ENCODE peak calls at places on chromosomes 7 and 10, in ten cellular contexts. One of them, this sample, is unnamed.

GRCh38 chr7:155001756-155002410 is 1.0 kb downstream of the PAXIP1 start:
- DNase-seq in ovary: no peak
- DNase-seq in GM12878: no peak
- DNase-seq in T-helper 9 cell: no peak
- DNase-seq in activated T-helper 2 cell treated with anti-CD3 and anti-CD28 coated beads, Interferon-gamma antibody, Interleukin-2, Interleukin-4, amounts not matched to agents 10 μg/mL and 5 μg/mL and 100 μg/mL, durations not matched to agents 14 hours and 24 hours and 36 hours: no peak
- DNase-seq in neural crest cell: no peak
- DNase-seq in lower leg skin: no peak
- DNase-seq in iPS-NIHi11: no peak
- DNase-seq in adrenal gland: no peak
- DNase-seq in naive thymus-derived CD8-positive, alpha-beta T cell: no peak
- DNase-seq in this sample: no peak

GRCh38 chr7:90459888-90460287 is 9.6 kb upstream of the PTTG1IP2 start:
- DNase-seq in ovary: no peak
- DNase-seq in GM12878: no peak
- DNase-seq in T-helper 9 cell: no peak
- DNase-seq in activated T-helper 2 cell treated with anti-CD3 and anti-CD28 coated beads, Interferon-gamma antibody, Interleukin-2, Interleukin-4, amounts not matched to agents 10 μg/mL and 5 μg/mL and 100 μg/mL, durations not matched to agents 14 hours and 24 hours and 36 hours: no peak
- DNase-seq in neural crest cell: no peak
- DNase-seq in lower leg skin: no peak
- DNase-seq in iPS-NIHi11: peak; percentile 38
- DNase-seq in adrenal gland: no peak
- DNase-seq in naive thymus-derived CD8-positive, alpha-beta T cell: no peak
- DNase-seq in this sample: no peak

GRCh38 chr7:37920619-37921339 is at the start of gene EPDR1:
- DNase-seq in ovary: peak; percentile 75
- DNase-seq in GM12878: no peak
- DNase-seq in T-helper 9 cell: no peak
- DNase-seq in activated T-helper 2 cell treated with anti-CD3 and anti-CD28 coated beads, Interferon-gamma antibody, Interleukin-2, Interleukin-4, amounts not matched to agents 10 μg/mL and 5 μg/mL and 100 μg/mL, durations not matched to agents 14 hours and 24 hours and 36 hours: no peak
- DNase-seq in neural crest cell: peak; percentile 36
- DNase-seq in lower leg skin: peak; percentile 87
- DNase-seq in iPS-NIHi11: peak; percentile 46
- DNase-seq in adrenal gland: peak; percentile 81
- DNase-seq in naive thymus-derived CD8-positive, alpha-beta T cell: peak; percentile 7
- DNase-seq in this sample: peak; percentile 14

GRCh38 chr10:108544500-108545120 is 1378.7 kb downstream of the XPNPEP1 start:
- DNase-seq in ovary: no peak
- DNase-seq in GM12878: no peak
- DNase-seq in T-helper 9 cell: no peak
- DNase-seq in activated T-helper 2 cell treated with anti-CD3 and anti-CD28 coated beads, Interferon-gamma antibody, Interleukin-2, Interleukin-4, amounts not matched to agents 10 μg/mL and 5 μg/mL and 100 μg/mL, durations not matched to agents 14 hours and 24 hours and 36 hours: peak; percentile 9
- DNase-seq in neural crest cell: peak; percentile 68
- DNase-seq in lower leg skin: peak; percentile 87
- DNase-seq in iPS-NIHi11: peak; percentile 33
- DNase-seq in adrenal gland: peak; percentile 73
- DNase-seq in naive thymus-derived CD8-positive, alpha-beta T cell: no peak
- DNase-seq in this sample: peak; percentile 47

GRCh38 chr10:102675887-102676616 is 31.8 kb downstream of the TRIM8 start:
- DNase-seq in ovary: no peak
- DNase-seq in GM12878: no peak
- DNase-seq in T-helper 9 cell: no peak
- DNase-seq in activated T-helper 2 cell treated with anti-CD3 and anti-CD28 coated beads, Interferon-gamma antibody, Interleukin-2, Interleukin-4, amounts not matched to agents 10 μg/mL and 5 μg/mL and 100 μg/mL, durations not matched to agents 14 hours and 24 hours and 36 hours: no peak
- DNase-seq in neural crest cell: no peak
- DNase-seq in lower leg skin: no peak
- DNase-seq in iPS-NIHi11: no peak
- DNase-seq in adrenal gland: no peak
- DNase-seq in naive thymus-derived CD8-positive, alpha-beta T cell: no peak
- DNase-seq in this sample: no peak

GRCh38 chr7:116317907-116318306 is 107.6 kb downstream of the TES start:
- DNase-seq in ovary: no peak
- DNase-seq in GM12878: no peak
- DNase-seq in T-helper 9 cell: no peak
- DNase-seq in activated T-helper 2 cell treated with anti-CD3 and anti-CD28 coated beads, Interferon-gamma antibody, Interleukin-2, Interleukin-4, amounts not matched to agents 10 μg/mL and 5 μg/mL and 100 μg/mL, durations not matched to agents 14 hours and 24 hours and 36 hours: no peak
- DNase-seq in neural crest cell: no peak
- DNase-seq in lower leg skin: no peak
- DNase-seq in iPS-NIHi11: no peak
- DNase-seq in adrenal gland: no peak
- DNase-seq in naive thymus-derived CD8-positive, alpha-beta T cell: no peak
- DNase-seq in this sample: no peak

GRCh38 chr10:52951819-52952218 is 179.2 kb upstream of the MBL2 start:
- DNase-seq in ovary: no peak
- DNase-seq in GM12878: no peak
- DNase-seq in T-helper 9 cell: no peak
- DNase-seq in activated T-helper 2 cell treated with anti-CD3 and anti-CD28 coated beads, Interferon-gamma antibody, Interleukin-2, Interleukin-4, amounts not matched to agents 10 μg/mL and 5 μg/mL and 100 μg/mL, durations not matched to agents 14 hours and 24 hours and 36 hours: no peak
- DNase-seq in neural crest cell: peak; percentile 33
- DNase-seq in lower leg skin: no peak
- DNase-seq in iPS-NIHi11: peak; percentile 70
- DNase-seq in adrenal gland: peak; percentile 54
- DNase-seq in naive thymus-derived CD8-positive, alpha-beta T cell: no peak
- DNase-seq in this sample: peak; percentile 10

GRCh38 chr10:132454296-132455198 is 57.5 kb downstream of the PWWP2B start:
- DNase-seq in ovary: no peak
- DNase-seq in GM12878: no peak
- DNase-seq in T-helper 9 cell: no peak
- DNase-seq in activated T-helper 2 cell treated with anti-CD3 and anti-CD28 coated beads, Interferon-gamma antibody, Interleukin-2, Interleukin-4, amounts not matched to agents 10 μg/mL and 5 μg/mL and 100 μg/mL, durations not matched to agents 14 hours and 24 hours and 36 hours: no peak
- DNase-seq in neural crest cell: no peak
- DNase-seq in lower leg skin: no peak
- DNase-seq in iPS-NIHi11: no peak
- DNase-seq in adrenal gland: no peak
- DNase-seq in naive thymus-derived CD8-positive, alpha-beta T cell: no peak
- DNase-seq in this sample: no peak

GRCh38 chr10:68406111-68406814 is 814 bp downstream of the RUFY2 start:
- DNase-seq in ovary: peak; percentile 78
- DNase-seq in GM12878: no peak
- DNase-seq in T-helper 9 cell: no peak
- DNase-seq in activated T-helper 2 cell treated with anti-CD3 and anti-CD28 coated beads, Interferon-gamma antibody, Interleukin-2, Interleukin-4, amounts not matched to agents 10 μg/mL and 5 μg/mL and 100 μg/mL, durations not matched to agents 14 hours and 24 hours and 36 hours: peak; percentile 28
- DNase-seq in neural crest cell: peak; percentile 65
- DNase-seq in lower leg skin: peak; percentile 86
- DNase-seq in iPS-NIHi11: peak; percentile 81
- DNase-seq in adrenal gland: peak; percentile 40
- DNase-seq in naive thymus-derived CD8-positive, alpha-beta T cell: peak; percentile 7
- DNase-seq in this sample: no peak

This sample was measured in memory B cell.